ENCODE peak calls at places on chromosomes 12 and 14, in seven cellular contexts. V is colonic mucosa, Y is tibial artery, X is mammary epithelial cell, J is GM06990, Z is stomach, G is transverse colon. B is an unnamed sample.
A peak's percentile ranks its signal among the peaks of the same experiment; 100 is the strongest.

GRCh38 chr14:95226801-95227200 is 69.5 kb upstream of the DICER1 start:
- DNase-seq in V (no peak), Y (no peak), X (no peak), J (no peak), Z (no peak), G (no peak), B (no peak)

GRCh38 chr12:75766263-75767160 is 255.1 kb upstream of the KRR1 start:
- DNase-seq in V (no peak), Y (no peak), X (peak; percentile 95), J (no peak), Z (no peak), G (no peak), B (no peak)

GRCh38 chr12:70367268-70368141 is 1.4 kb downstream of the KCNMB4 start:
- DNase-seq in V (peak; percentile 24), Y (no peak), X (peak; percentile 19), J (no peak), Z (no peak), G (no peak), B (no peak)

GRCh38 chr12:70576341-70577282 is 60.6 kb downstream of the PTPRB start:
- DNase-seq in V (no peak), Y (no peak), X (peak; percentile 62), J (no peak), Z (no peak), G (no peak), B (peak; percentile 11)

GRCh38 chr12:56103066-56103711 is 1.2 kb upstream of the PA2G4 start:
- DNase-seq in V (no peak), Y (no peak), X (no peak), J (no peak), Z (no peak), G (no peak), B (no peak)

GRCh38 chr14:68191567-68192321 is 372.2 kb downstream of the RAD51B start:
- DNase-seq in V (peak; percentile 45), Y (no peak), X (peak; percentile 91), J (no peak), Z (no peak), G (no peak), B (no peak)

GRCh38 chr12:130137141-130138018 is 24.9 kb upstream of the FZD10 start:
- DNase-seq in V (no peak), Y (no peak), X (peak; percentile 3), J (no peak), Z (no peak), G (no peak), B (no peak)

GRCh38 chr14:100747021-100747586 is 20.4 kb downstream of the DLK1 start:
- DNase-seq in V (no peak), Y (no peak), X (peak; percentile 95), J (no peak), Z (no peak), G (no peak), B (no peak)

GRCh38 chr14:102752239-102752847 is 24.9 kb upstream of the TRAF3 start:
- DNase-seq in V (no peak), Y (no peak), X (no peak), J (no peak), Z (no peak), G (no peak), B (no peak)

GRCh38 chr12:16303939-16304338 is 26.5 kb upstream of the SLC15A5 start:
- DNase-seq in V (no peak), Y (no peak), X (no peak), J (no peak), Z (no peak), G (no peak), B (peak; percentile 33)

GRCh38 chr12:5806376-5807089 is 138.5 kb downstream of the ANO2 start:
- DNase-seq in V (no peak), Y (no peak), X (no peak), J (no peak), Z (no peak), G (no peak), B (no peak)

GRCh38 chr14:36271939-36272907 is 48.2 kb downstream of the MBIP start:
- DNase-seq in V (peak; percentile 40), Y (peak; percentile 22), X (peak; percentile 52), J (peak; percentile 4), Z (no peak), G (peak; percentile 15), B (no peak)

GRCh38 chr14:77903233-77903632 is 103.3 kb downstream of the ADCK1 start:
- DNase-seq in V (no peak), Y (no peak), X (no peak), J (no peak), Z (no peak), G (no peak), B (peak; percentile 88)

GRCh38 chr12:128455849-128456248 is 188.9 kb downstream of the TMEM132C start:
- DNase-seq in V (no peak), Y (no peak), X (no peak), J (no peak), Z (no peak), G (no peak), B (no peak)

GRCh38 chr12:53231859-53232640 is at the start of gene RARG:
- DNase-seq in V (peak; percentile 75), Y (peak; percentile 74), X (peak; percentile 77), J (no peak), Z (peak; percentile 63), G (peak; percentile 71), B (no peak)

GRCh38 chr12:128069359-128069997 is 197.5 kb upstream of the TMEM132C start:
- DNase-seq in V (peak; percentile 50), Y (no peak), X (peak; percentile 45), J (no peak), Z (no peak), G (peak; percentile 63), B (peak; percentile 46)

GRCh38 chr14:104135904-104136471 is 2.4 kb upstream of the KIF26A start:
- DNase-seq in V (no peak), Y (no peak), X (no peak), J (no peak), Z (no peak), G (no peak), B (peak; percentile 59)

GRCh38 chr14:104136472-104137296 is 1.7 kb upstream of the KIF26A start:
- DNase-seq in V (no peak), Y (no peak), X (no peak), J (no peak), Z (no peak), G (no peak), B (peak; percentile 47)

GRCh38 chr14:104134061-104134965 is 4.1 kb upstream of the KIF26A start:
- DNase-seq in V (no peak), Y (no peak), X (no peak), J (no peak), Z (no peak), G (no peak), B (peak; percentile 18)

GRCh38 chr14:104133496-104133895 is 4.9 kb upstream of the KIF26A start:
- DNase-seq in V (no peak), Y (no peak), X (no peak), J (no peak), Z (no peak), G (no peak), B (peak; percentile 9)

DNA sequence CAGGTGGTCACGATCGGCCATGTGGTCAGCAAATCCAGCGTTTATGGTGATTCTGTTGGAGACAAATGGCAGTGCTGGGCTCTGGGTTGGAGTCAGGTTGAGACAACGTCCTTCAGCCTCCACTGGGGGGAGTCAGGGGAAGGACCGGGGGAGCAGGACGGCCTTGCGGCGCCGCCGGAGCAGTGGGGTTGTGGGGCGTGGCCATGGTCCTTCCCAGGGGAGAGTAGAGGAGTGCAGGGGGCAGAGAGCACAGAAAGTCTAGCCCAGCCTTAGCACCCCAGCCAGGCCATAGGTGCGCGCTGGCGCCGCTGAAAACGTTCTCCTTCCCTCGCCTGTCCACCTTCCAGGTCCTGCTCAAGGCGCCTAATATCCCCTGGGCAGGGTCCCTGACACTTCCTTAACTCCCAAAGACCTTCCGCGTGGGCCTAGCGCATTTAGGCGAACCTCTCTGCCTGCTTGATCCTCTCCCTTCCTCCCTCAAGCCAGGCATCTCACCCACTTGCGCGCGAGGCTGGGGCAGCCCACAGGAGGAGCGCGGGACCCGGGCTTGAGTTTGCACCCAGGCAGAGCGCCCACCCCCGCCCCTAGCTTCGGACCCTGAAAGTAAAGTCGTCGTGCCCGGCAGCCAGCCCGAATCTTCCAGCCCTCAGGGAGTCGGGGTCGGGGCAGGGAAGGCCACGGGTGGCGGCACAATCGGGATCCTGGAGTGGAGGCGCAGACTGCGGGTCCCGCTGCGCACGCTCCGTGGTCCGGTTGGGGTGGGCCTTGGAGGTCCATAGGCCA is 3.1 kb upstream of the KIF26A start:
- DNase-seq in V (no peak), Y (no peak), X (no peak), J (no peak), Z (no peak), G (no peak), B (peak; percentile 92)
- TF ChIP-seq CTCF in V (no peak), Y (no peak), X (no peak), J (no peak), Z (no peak), G (no peak), B (peak; percentile 81)

DNA sequence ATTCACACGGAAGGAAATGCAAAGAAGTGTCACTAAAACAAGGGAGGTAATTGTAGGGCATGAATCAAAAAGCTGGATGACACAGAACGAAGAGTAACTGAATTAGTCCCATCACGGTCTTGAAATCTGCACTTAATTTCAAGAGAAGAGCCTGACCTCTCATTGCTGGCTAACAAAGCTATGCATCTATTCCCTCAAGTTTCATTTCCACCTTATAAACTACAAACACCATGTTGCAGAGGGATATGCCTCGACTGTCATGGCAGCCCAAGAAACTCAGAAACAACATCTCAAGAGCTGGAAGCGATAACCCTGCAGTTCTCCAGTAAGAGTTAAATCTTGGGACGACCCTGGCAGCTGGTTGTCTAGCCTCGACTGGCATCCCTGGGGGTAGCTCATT is 76.3 kb downstream of the FOXN3 start:
- DNase-seq in V (no peak), Y (no peak), X (no peak), J (no peak), Z (no peak), G (no peak), B (no peak)
- H3K36me3 ChIP-seq in V (no peaks in the 10 kb centered on the region), Y (no peaks in the 10 kb centered on the region), X (no peaks in the 10 kb centered on the region), J (no peaks in the 10 kb centered on the region), Z (no peaks in the 10 kb centered on the region), G (no peaks in the 10 kb centered on the region), B (no peaks in the 10 kb centered on the region)

GRCh38 chr14:61403411-61403810 is 82.0 kb downstream of the PRKCH start:
- DNase-seq in V (no peak), Y (no peak), X (no peak), J (no peak), Z (no peak), G (no peak), B (no peak)

GRCh38 chr14:61401461-61401860 is 80.1 kb downstream of the PRKCH start:
- DNase-seq in V (no peak), Y (no peak), X (no peak), J (no peak), Z (no peak), G (no peak), B (no peak)

GRCh38 chr14:61406670-61407069 is 85.3 kb downstream of the PRKCH start:
- DNase-seq in V (no peak), Y (no peak), X (no peak), J (no peak), Z (no peak), G (no peak), B (no peak)

GRCh38 chr14:61406198-61406597 is 84.8 kb downstream of the PRKCH start:
- DNase-seq in V (no peak), Y (no peak), X (no peak), J (no peak), Z (no peak), G (no peak), B (no peak)

GRCh38 chr14:61404637-61405036 is 83.3 kb downstream of the PRKCH start:
- DNase-seq in V (no peak), Y (no peak), X (no peak), J (no peak), Z (no peak), G (no peak), B (no peak)
- TF ChIP-seq CTCF in V (no peak), Y (no peak), X (no peak), J (no peak), Z (no peak), G (no peak), B (no peak)

GRCh38 chr14:73008501-73008900 is 18.4 kb downstream of the ZFYVE1 start:
- DNase-seq in V (no peak), Y (no peak), X (no peak), J (no peak), Z (no peak), G (no peak), B (no peak)

GRCh38 chr14:73014105-73014504 is 12.8 kb downstream of the ZFYVE1 start:
- DNase-seq in V (no peak), Y (no peak), X (peak; percentile 78), J (peak; percentile 69), Z (no peak), G (no peak), B (no peak)
- H3K36me3 ChIP-seq in V (no peaks in the 10 kb centered on the region), Y (peaks cover 34% of the 10 kb centered on the region), X (peaks cover 2% of the 10 kb centered on the region), J (peaks cover 3% of the 10 kb centered on the region), Z (peaks cover 5% of the 10 kb centered on the region), G (no peaks in the 10 kb centered on the region), B (peaks cover 27% of the 10 kb centered on the region)

B was measured in WERI-Rb-1.